ENCODE peak calls at places on chromosomes 7 and 10, in four cellular contexts. H, O, B and G are unnamed samples.

GRCh38 chr10:24826022-24826421 is 102.3 kb upstream of the ARHGAP21 start:
- DNase-seq in H (peak; percentile 72), O (no peak), B (no peak), G (no peak)

GRCh38 chr10:47452495-47453434 is 31.1 kb downstream of the ANXA8 start:
- DNase-seq in H (no peak), O (no peak), B (no peak), G (no peak)

GRCh38 chr7:42700376-42701327 is 211.2 kb downstream of the C7orf25 start:
- DNase-seq in H (no peak), O (no peak), B (no peak), G (no peak)

GRCh38 chr7:45874408-45875131 is 1.7 kb upstream of the CCDC201 start:
- DNase-seq in H (peak; percentile 25), O (no peak), B (peak; percentile 21), G (no peak)

GRCh38 chr7:16062269-16062668 is 359.1 kb downstream of the CRPPA start:
- DNase-seq in H (peak; percentile 12), O (no peak), B (no peak), G (no peak)

GRCh38 chr7:132545756-132546155 is 30.5 kb downstream of the PLXNA4 start:
- DNase-seq in H (no peak), O (no peak), B (no peak), G (no peak)

GRCh38 chr7:142581341-142581740 is 167.9 kb upstream of the PRSS1 start:
- DNase-seq in H (peak; percentile 62), O (no peak), B (peak; percentile 10), G (no peak)

GRCh38 chr10:129704786-129705525 is 237.9 kb downstream of the MGMT start:
- DNase-seq in H (no peak), O (no peak), B (no peak), G (no peak)

GRCh38 chr7:99137418-99138180 is 6.3 kb downstream of the SMURF1 start:
- DNase-seq in H (no peak), O (no peak), B (peak; percentile 25), G (no peak)

GRCh38 chr7:13067036-13067435 is 379.6 kb downstream of the ARL4A start:
- DNase-seq in H (no peak), O (no peak), B (no peak), G (no peak)

GRCh38 chr7:121633186-121633585 is 237.1 kb upstream of the FAM3C start:
- DNase-seq in H (no peak), O (no peak), B (no peak), G (no peak)

GRCh38 chr7:28483112-28483511 is 70.8 kb downstream of the CREB5 start:
- DNase-seq in H (no peak), O (no peak), B (no peak), G (no peak)

GRCh38 chr7:157462840-157463239 is 126.0 kb downstream of the DNAJB6 start:
- DNase-seq in H (no peak), O (no peak), B (no peak), G (peak; percentile 37)

GRCh38 chr10:71933651-71934050 is 30.5 kb upstream of the CHST3 start:
- DNase-seq in H (no peak), O (no peak), B (no peak), G (no peak)

GRCh38 chr10:50576245-50576815 is 47.4 kb downstream of the SGMS1 start:
- DNase-seq in H (no peak), O (no peak), B (no peak), G (no peak)

DNA sequence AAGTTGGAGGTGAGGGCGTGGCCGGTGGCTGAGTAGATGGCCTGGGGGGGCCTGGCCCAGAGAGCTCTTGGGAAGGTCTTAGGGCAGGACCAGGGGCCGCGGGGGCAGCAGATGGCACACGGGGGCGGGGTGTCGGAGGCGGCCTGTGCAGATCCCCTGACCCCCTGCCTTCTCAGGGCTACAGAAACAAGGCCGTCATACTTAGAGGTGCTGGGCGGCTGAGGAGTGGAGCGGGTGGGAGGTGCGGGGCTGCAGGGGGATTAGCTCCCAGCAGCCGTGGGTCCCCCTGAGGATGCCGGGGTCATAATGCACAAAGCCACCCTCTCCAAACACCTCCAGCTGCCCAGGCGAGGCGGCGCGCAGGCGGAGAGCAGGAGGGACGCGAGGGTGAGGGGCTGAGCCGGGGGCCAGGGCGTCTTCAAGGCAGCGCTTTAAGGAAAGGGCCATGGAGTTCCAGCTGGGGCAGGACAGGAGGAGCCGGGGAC is 40.4 kb upstream of the ZNF32 start:
- DNase-seq in H (no peak), O (peak; percentile 62), B (no peak), G (no peak)
- TF ChIP-seq CTCF in H (no peak), O (no peak), B (no peak), G (no peak)

DNA sequence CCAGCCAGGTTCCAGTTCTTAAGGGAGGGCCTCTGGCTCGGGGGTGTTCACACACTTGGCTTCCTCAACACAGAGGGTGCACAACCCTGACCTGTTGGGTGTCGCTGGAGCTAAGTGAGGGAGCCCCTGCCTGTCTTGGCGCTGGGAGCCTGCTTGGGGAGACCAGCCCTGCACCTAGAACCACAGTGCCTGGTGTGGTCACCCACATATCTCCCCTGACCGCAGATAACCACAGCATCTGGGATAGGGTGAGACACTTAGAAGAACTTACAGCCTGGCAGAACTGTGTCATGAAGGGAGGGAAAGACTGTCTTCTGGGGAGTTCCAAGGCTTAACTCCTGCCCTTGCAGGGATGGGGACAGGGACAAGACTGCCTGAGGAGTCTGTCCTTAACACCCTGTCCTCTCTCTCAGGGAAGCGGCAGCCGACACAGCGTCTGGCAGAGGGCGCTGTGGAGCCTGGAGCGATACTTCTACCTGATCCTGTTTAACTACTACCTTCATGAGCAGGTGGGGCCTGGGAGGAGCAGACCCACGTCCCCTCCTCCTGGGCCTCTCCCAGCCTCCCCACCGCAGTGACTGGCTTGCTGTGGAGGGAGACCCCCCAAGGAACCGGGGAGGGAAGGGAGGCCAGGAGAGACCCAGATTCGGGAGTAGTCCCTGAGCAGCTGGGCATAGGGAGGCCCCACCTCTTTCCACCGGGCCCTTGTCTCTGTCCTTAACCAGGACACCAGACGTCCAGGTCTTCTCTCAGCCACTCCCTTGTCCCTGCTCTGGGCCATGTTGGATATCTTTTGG is 59.0 kb downstream of the PALD1 start:
- DNase-seq in H (peak; percentile 52), O (no peak), B (peak; percentile 19), G (no peak)
- TF ChIP-seq CTCF in H (peak; percentile 57), O (no peak), B (peak; percentile 47), G (peak; percentile 54)

GRCh38 chr10:99906470-99906869 is 103.3 kb downstream of the DNMBP start:
- DNase-seq in H (peak; percentile 96), O (no peak), B (peak; percentile 88), G (no peak)
- TF ChIP-seq CTCF in H (peak; percentile 38), O (no peak), B (peak; percentile 50), G (no peak)

GRCh38 chr10:97333351-97333600 is 1.3 kb downstream of the FRAT2 start:
- DNase-seq in H (peak; percentile 59), O (no peak), B (peak; percentile 47), G (no peak)
- TF ChIP-seq CTCF in H (no peak), O (no peak), B (no peak), G (peak; percentile 43)

DNA sequence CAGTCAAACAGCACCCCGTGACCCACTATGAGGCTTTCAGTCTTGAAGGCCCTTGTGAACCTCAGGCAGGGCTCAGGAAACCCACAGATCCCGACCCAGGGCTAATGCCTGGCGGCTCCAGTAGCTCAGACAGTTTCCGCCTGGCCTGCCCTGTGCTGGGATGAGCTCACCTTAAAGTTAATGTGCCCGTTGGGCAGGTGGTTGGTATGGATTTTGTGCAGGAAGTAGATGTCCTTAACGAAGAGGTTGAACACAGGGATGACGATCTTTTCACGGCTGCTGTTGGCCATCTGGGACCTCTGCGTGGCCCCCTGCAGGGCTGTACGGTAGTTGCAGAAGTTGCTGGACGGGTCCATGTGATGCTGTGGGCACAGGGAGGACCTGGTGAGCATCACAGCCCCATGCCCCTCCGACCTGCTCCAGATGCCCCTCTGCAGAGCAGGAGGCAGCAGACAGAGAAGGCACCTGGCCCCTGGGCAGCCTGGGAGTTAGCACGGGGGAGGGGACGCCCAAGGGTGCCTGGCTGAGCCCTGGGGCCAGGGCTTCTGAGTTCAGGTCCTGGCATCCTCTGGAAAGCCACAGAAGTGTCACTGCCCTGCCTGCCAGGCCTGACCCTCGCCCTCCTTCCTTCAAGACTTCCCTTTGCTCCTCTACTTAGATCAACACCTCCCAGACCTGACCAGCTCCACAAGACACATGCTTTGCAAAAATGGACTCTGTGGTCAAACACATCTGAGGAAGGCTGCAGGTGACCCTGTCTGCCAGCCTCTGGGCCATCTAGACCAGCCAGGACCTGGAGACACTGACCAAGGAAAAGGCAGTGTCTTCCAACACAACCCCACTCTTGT is 59.8 kb downstream of the CSGALNACT2 start:
- DNase-seq in H (peak; percentile 34), O (no peak), B (peak; percentile 23), G (no peak)
- TF ChIP-seq CTCF in H (no peak), O (no peak), B (no peak), G (peak; percentile 59)